ENCODE peak calls at places on chromosomes 3 and 15, in nine cellular contexts. H, R, A, W, D, S, Q, N and I are unnamed samples.

GRCh38 chr15:31172606-31173005 is 71.1 kb upstream of the TRPM1 start:
- DNase-seq in D (no peak), Q (no peak), S (no peak), A (no peak), N (no peak), R (no peak), H (no peak), W (no peak), I (no peak)

GRCh38 chr15:95495033-95495541 is 835.4 kb upstream of the NR2F2 start:
- DNase-seq in S (no peak), N (no peak), W (no peak), Q (no peak), D (no peak), A (no peak), R (peak; percentile 1), H (no peak), I (no peak)

GRCh38 chr15:81469154-81469553 is 95.1 kb upstream of the TMC3 start:
- DNase-seq in H (no peak), S (no peak), R (peak; percentile 93), W (no peak), A (no peak), D (no peak), N (no peak), Q (no peak), I (no peak)

GRCh38 chr3:127289646-127290575 is 2.1 kb upstream of the PRR20G start:
- DNase-seq in Q (peak; percentile 13), S (no peak), A (no peak), D (no peak), R (peak; percentile 15), W (no peak), H (no peak), N (no peak), I (no peak)

GRCh38 chr15:77060560-77060959 is 10.3 kb downstream of the TSPAN3 start:
- DNase-seq in N (no peak), R (no peak), D (no peak), S (no peak), W (no peak), Q (peak; percentile 76), A (no peak), H (no peak), I (no peak)

GRCh38 chr3:159929181-159929893 is 59.3 kb upstream of the IL12A start:
- DNase-seq in D (peak; percentile 25), H (peak; percentile 15), Q (peak; percentile 80), R (peak; percentile 31), W (peak; percentile 46), S (peak; percentile 32), A (peak; percentile 44), N (peak; percentile 29), I (no peak)

GRCh38 chr3:194306109-194306686 is 44.9 kb downstream of the CPN2 start:
- DNase-seq in H (no peak), N (no peak), Q (no peak), D (no peak), W (no peak), R (no peak), A (no peak), S (no peak), I (no peak)

GRCh38 chr15:89442155-89442554 is 54.2 kb downstream of the RHCG start:
- DNase-seq in A (no peak), D (no peak), W (no peak), S (no peak), N (no peak), Q (no peak), H (no peak), R (no peak), I (no peak)

GRCh38 chr3:101940521-101940992 is 91.2 kb downstream of the NFKBIZ start:
- DNase-seq in W (peak; percentile 76), H (no peak), N (peak; percentile 60), A (no peak), S (peak; percentile 47), Q (peak; percentile 96), D (peak; percentile 56), R (peak; percentile 92), I (peak; percentile 57)

GRCh38 chr3:85081191-85081895 is 122.6 kb downstream of the CADM2 start:
- DNase-seq in H (no peak), S (no peak), D (no peak), W (no peak), A (no peak), R (peak; percentile 81), Q (no peak), N (no peak), I (no peak)

GRCh38 chr3:111359261-111360030 is 182.6 kb upstream of the CD96 start:
- DNase-seq in Q (no peak), H (no peak), D (no peak), A (no peak), R (no peak), N (no peak), W (no peak), S (no peak), I (no peak)

GRCh38 chr15:100759116-100759515 is 120.5 kb upstream of the ALDH1A3 start:
- DNase-seq in N (no peak), W (no peak), S (no peak), R (no peak), D (no peak), A (no peak), H (no peak), Q (peak; percentile 85), I (no peak)

GRCh38 chr15:66713843-66714508 is 11.9 kb downstream of the SMAD6 start:
- DNase-seq in W (no peak), A (no peak), S (no peak), H (peak; percentile 26), D (no peak), Q (no peak), N (no peak), R (no peak), I (no peak)

GRCh38 chr3:113560845-113561623 is 28.7 kb downstream of the SIDT1 start:
- DNase-seq in W (no peak), N (no peak), Q (peak; percentile 23), D (no peak), H (no peak), R (peak; percentile 83), S (no peak), A (no peak), I (no peak)

GRCh38 chr3:177514341-177515193 is 317.3 kb upstream of the TBL1XR1 start:
- DNase-seq in S (no peak), D (no peak), Q (no peak), W (no peak), H (no peak), R (no peak), A (no peak), N (no peak), I (no peak)

GRCh38 chr3:64815691-64816225 is 128.0 kb upstream of the ADAMTS9 start:
- DNase-seq in W (no peak), A (no peak), H (no peak), D (peak; percentile 7), N (no peak), R (no peak), S (no peak), Q (no peak), I (no peak)

GRCh38 chr3:185176756-185177359 is 24.0 kb upstream of the C3orf70 start:
- DNase-seq in R (peak; percentile 45), H (peak; percentile 54), W (no peak), S (no peak), N (peak; percentile 24), D (peak; percentile 14), Q (peak; percentile 45), A (peak; percentile 18), I (peak; percentile 59)

DNA sequence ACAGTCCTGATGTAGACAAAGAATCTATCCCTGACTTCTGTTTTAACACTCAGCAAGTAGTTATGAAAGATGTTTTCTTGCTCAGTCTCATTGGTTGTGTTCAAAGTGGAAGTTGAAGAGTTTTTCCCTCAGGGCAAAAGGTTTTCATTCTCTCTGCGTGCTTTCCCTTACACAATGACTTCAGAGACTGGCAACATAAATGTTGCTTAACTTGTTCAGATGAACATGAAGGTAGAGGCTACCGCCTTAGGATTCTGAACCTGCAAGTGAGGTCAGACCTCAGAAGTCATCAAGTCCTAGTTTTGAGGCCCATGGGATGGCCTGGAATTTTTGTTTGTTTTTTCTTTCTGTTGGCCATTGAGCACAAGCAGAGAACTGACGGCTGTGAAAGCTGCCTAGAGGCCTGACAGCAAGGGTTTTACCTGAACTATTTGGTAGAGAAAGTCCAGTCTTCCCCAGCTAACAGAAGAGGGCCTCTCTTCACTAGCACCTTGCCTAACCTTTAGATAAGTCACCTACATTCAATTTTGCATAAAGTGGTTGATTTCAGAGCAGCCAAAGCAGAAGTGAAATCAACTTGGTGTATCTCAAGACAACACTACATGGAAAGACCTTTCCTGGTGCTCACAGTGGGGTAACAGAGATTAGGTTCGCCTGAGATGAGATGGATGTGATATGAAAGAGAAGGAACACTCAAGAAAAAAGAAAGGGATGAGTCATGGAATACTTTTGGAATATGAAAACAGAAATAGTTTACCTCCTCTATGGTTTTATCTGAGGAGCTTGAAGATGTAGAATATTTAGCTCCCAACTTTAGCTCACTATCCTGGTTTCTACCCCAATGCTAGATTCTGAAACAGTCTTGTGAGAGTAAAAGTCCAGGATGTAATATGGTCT is 53.6 kb upstream of the AP4E1 start:
- DNase-seq in N (no peak), H (no peak), S (no peak), W (no peak), A (no peak), Q (no peak), D (no peak), R (peak; percentile 97), I (no peak)
- TF ChIP-seq CTCF in N (no peak), H (no peak), S (no peak), W (no peak), A (no peak), Q (no peak), D (no peak), R (no peak), I (no peak)

GRCh38 chr3:43953814-43954241 is 263.1 kb downstream of the ABHD5 start:
- DNase-seq in S (no peak), D (no peak), A (no peak), H (no peak), N (no peak), Q (peak; percentile 83), W (no peak), R (no peak), I (no peak)
- TF ChIP-seq CTCF in S (no peak), D (no peak), A (no peak), H (no peak), N (no peak), Q (no peak), W (no peak), R (no peak), I (no peak)

DNA sequence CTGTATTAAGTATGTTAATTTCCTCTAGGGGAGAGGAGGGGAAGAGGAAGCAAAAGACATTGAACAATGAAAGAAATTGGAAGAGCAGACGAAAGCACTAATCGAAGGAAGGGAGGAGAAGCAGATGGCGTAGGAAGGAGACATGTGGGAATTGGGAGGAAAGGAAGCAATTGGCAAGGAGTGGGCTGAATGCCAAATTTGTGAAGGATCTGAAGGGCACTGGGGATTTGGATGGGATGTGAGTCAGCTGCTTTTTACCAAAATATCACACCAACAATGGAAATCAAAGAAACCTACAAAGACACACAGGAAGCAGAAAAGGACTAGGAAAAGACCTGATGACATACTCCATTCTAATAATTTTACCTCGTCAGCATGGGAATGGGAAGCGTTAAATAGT is 1029.8 kb downstream of the ROBO1 start:
- DNase-seq in N (peak; percentile 28), S (peak; percentile 52), Q (peak; percentile 87), D (no peak), W (no peak), R (peak; percentile 64), A (no peak), H (no peak), I (no peak)
- TF ChIP-seq CTCF in N (no peak), S (no peak), Q (no peak), D (no peak), W (no peak), R (no peak), A (no peak), H (no peak), I (no peak)

DNA sequence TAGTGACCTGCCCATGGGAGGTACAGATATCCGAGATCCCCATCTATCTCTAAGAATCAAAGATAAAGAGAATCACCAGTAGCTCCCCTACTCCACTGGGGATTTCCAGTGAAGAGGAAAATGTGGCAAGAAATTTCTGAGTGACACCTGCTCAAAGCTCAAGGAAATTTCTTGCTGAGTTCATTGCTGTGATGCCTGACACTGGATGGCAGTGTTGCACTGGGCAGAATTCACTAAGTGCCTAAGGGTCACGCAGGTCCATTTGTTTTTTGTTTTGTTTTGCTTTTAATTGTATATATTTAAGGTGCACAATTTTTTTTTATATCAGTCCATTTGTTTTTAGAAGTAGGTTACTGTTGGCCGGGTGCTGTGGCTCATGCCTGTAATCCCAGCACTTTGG is 109.5 kb upstream of the KCNAB1 start:
- DNase-seq in R (peak; percentile 53), D (no peak), N (peak; percentile 5), S (no peak), W (no peak), H (no peak), Q (peak; percentile 8), A (peak; percentile 33), I (no peak)
- TF ChIP-seq CTCF in R (peak; percentile 70), D (peak; percentile 44), N (no peak), S (peak; percentile 53), W (peak; percentile 16), H (no peak), Q (peak; percentile 32), A (peak; percentile 47), I (no peak)